ENCODE peak calls at places on chromosomes 5 and 9, in six cellular contexts. One of them, this sample, is unnamed.

GRCh38 chr9:70510157-70510770 is 95.8 kb upstream of the KLF9 start:
- DNase-seq in AG08396: no peak
- DNase-seq in sigmoid colon: no peak
- DNase-seq in brain microvascular endothelial cell: no peak
- DNase-seq in endothelial cell: peak
- DNase-seq in H9: peak
- DNase-seq in this sample: peak

GRCh38 chr5:151202381-151203139 is 21.3 kb downstream of the CCDC69 start:
- DNase-seq in AG08396: peak
- DNase-seq in endothelial cell: no peak
- DNase-seq in brain microvascular endothelial cell: peak
- DNase-seq in H9: no peak
- DNase-seq in sigmoid colon: no peak
- DNase-seq in this sample: peak

GRCh38 chr5:115193295-115193694 is 23.6 kb upstream of the TRIM36 start:
- DNase-seq in H9: no peak
- DNase-seq in brain microvascular endothelial cell: no peak
- DNase-seq in sigmoid colon: no peak
- DNase-seq in endothelial cell: no peak
- DNase-seq in AG08396: no peak
- DNase-seq in this sample: no peak

GRCh38 chr9:129725841-129726251 is 27.0 kb downstream of the PTGES start:
- DNase-seq in AG08396: no peak
- DNase-seq in brain microvascular endothelial cell: no peak
- DNase-seq in H9: no peak
- DNase-seq in endothelial cell: no peak
- DNase-seq in sigmoid colon: no peak
- DNase-seq in this sample: no peak

GRCh38 chr5:171543486-171543885 is 124.0 kb downstream of the FGF18 start:
- DNase-seq in sigmoid colon: no peak
- DNase-seq in endothelial cell: no peak
- DNase-seq in H9: no peak
- DNase-seq in AG08396: no peak
- DNase-seq in brain microvascular endothelial cell: no peak
- DNase-seq in this sample: no peak

GRCh38 chr5:59390074-59390659 is 503.4 kb downstream of the PDE4D start:
- DNase-seq in sigmoid colon: no peak
- DNase-seq in brain microvascular endothelial cell: no peak
- DNase-seq in endothelial cell: peak
- DNase-seq in H9: no peak
- DNase-seq in AG08396: no peak
- DNase-seq in this sample: no peak

GRCh38 chr9:134295746-134296250 is 30.5 kb upstream of the RXRA start:
- DNase-seq in brain microvascular endothelial cell: no peak
- DNase-seq in endothelial cell: no peak
- DNase-seq in sigmoid colon: no peak
- DNase-seq in H9: no peak
- DNase-seq in AG08396: no peak
- DNase-seq in this sample: no peak

GRCh38 chr9:126805546-126806262 is 864 bp downstream of the ZBTB43 start:
- DNase-seq in sigmoid colon: peak
- DNase-seq in brain microvascular endothelial cell: peak
- DNase-seq in H9: no peak
- DNase-seq in AG08396: peak
- DNase-seq in endothelial cell: no peak
- DNase-seq in this sample: peak

GRCh38 chr9:135225619-135226228 is 138.3 kb downstream of the OLFM1 start:
- DNase-seq in brain microvascular endothelial cell: no peak
- DNase-seq in endothelial cell: no peak
- DNase-seq in H9: no peak
- DNase-seq in sigmoid colon: peak
- DNase-seq in AG08396: no peak
- DNase-seq in this sample: no peak

GRCh38 chr5:150451594-150451993 is 2.1 kb upstream of the RPS14 start:
- DNase-seq in endothelial cell: no peak
- DNase-seq in AG08396: no peak
- DNase-seq in H9: no peak
- DNase-seq in brain microvascular endothelial cell: no peak
- DNase-seq in sigmoid colon: no peak
- DNase-seq in this sample: no peak

GRCh38 chr5:149371296-149371962 is 7.7 kb downstream of the IL17B start:
- DNase-seq in endothelial cell: peak
- DNase-seq in sigmoid colon: no peak
- DNase-seq in AG08396: peak
- DNase-seq in brain microvascular endothelial cell: peak
- DNase-seq in H9: peak
- DNase-seq in this sample: peak

GRCh38 chr5:74669824-74670223 is 15.2 kb upstream of the HEXB start:
- DNase-seq in AG08396: no peak
- DNase-seq in sigmoid colon: no peak
- DNase-seq in brain microvascular endothelial cell: no peak
- DNase-seq in H9: no peak
- DNase-seq in endothelial cell: no peak
- DNase-seq in this sample: no peak

GRCh38 chr5:173451031-173451430 is 122.8 kb upstream of the STC2 start:
- DNase-seq in endothelial cell: peak
- DNase-seq in AG08396: no peak
- DNase-seq in brain microvascular endothelial cell: no peak
- DNase-seq in sigmoid colon: no peak
- DNase-seq in H9: peak
- DNase-seq in this sample: peak

GRCh38 chr9:87464110-87464991 is 33.3 kb upstream of the DAPK1 start:
- DNase-seq in sigmoid colon: peak
- DNase-seq in H9: no peak
- DNase-seq in endothelial cell: no peak
- DNase-seq in AG08396: no peak
- DNase-seq in brain microvascular endothelial cell: no peak
- DNase-seq in this sample: no peak

GRCh38 chr5:143261748-143262392 is 141.6 kb downstream of the NR3C1 start:
- DNase-seq in endothelial cell: no peak
- DNase-seq in brain microvascular endothelial cell: peak
- DNase-seq in H9: no peak
- DNase-seq in AG08396: no peak
- DNase-seq in sigmoid colon: no peak
- DNase-seq in this sample: no peak

GRCh38 chr9:113026200-113026599 is 14.2 kb upstream of the ZNF883 start:
- DNase-seq in H9: no peak
- DNase-seq in sigmoid colon: no peak
- DNase-seq in AG08396: peak
- DNase-seq in endothelial cell: no peak
- DNase-seq in brain microvascular endothelial cell: no peak
- DNase-seq in this sample: no peak

GRCh38 chr9:123269316-123269715 is 930 bp upstream of the STRBP start:
- DNase-seq in sigmoid colon: no peak
- DNase-seq in H9: no peak
- DNase-seq in brain microvascular endothelial cell: no peak
- DNase-seq in endothelial cell: no peak
- DNase-seq in AG08396: no peak
- DNase-seq in this sample: no peak

GRCh38 chr5:9927106-9927505 is 297.0 kb upstream of the TAS2R1 start:
- DNase-seq in endothelial cell: no peak
- DNase-seq in AG08396: peak
- DNase-seq in sigmoid colon: no peak
- DNase-seq in H9: no peak
- DNase-seq in brain microvascular endothelial cell: peak
- DNase-seq in this sample: no peak

GRCh38 chr9:70021026-70021571 is 22.5 kb upstream of the MAMDC2 start:
- DNase-seq in sigmoid colon: no peak
- DNase-seq in endothelial cell: no peak
- DNase-seq in H9: no peak
- DNase-seq in AG08396: peak
- DNase-seq in brain microvascular endothelial cell: peak
- DNase-seq in this sample: no peak

GRCh38 chr5:104372796-104373195 is 810.2 kb upstream of the NUDT12 start:
- DNase-seq in brain microvascular endothelial cell: no peak
- DNase-seq in AG08396: no peak
- DNase-seq in endothelial cell: no peak
- DNase-seq in H9: no peak
- DNase-seq in sigmoid colon: no peak
- DNase-seq in this sample: no peak

GRCh38 chr5:149379177-149379761 is at the start of gene IL17B:
- DNase-seq in H9: no peak
- DNase-seq in sigmoid colon: no peak
- DNase-seq in AG08396: no peak
- DNase-seq in endothelial cell: no peak
- DNase-seq in brain microvascular endothelial cell: no peak
- DNase-seq in this sample: no peak

GRCh38 chr9:112754578-112754977 is 4.0 kb downstream of the SNX30 start:
- DNase-seq in endothelial cell: no peak
- DNase-seq in AG08396: no peak
- DNase-seq in H9: no peak
- DNase-seq in brain microvascular endothelial cell: no peak
- DNase-seq in sigmoid colon: no peak
- DNase-seq in this sample: no peak

GRCh38 chr5:97499605-97500004 is 316.6 kb upstream of the RIOK2 start:
- DNase-seq in brain microvascular endothelial cell: no peak
- DNase-seq in AG08396: peak
- DNase-seq in H9: no peak
- DNase-seq in sigmoid colon: no peak
- DNase-seq in endothelial cell: no peak
- DNase-seq in this sample: no peak

GRCh38 chr9:118929317-118929716 is 439.9 kb downstream of the BRINP1 start:
- DNase-seq in AG08396: peak
- DNase-seq in H9: no peak
- DNase-seq in sigmoid colon: no peak
- DNase-seq in brain microvascular endothelial cell: no peak
- DNase-seq in endothelial cell: no peak
- DNase-seq in this sample: no peak

GRCh38 chr5:163347671-163348070 is 89.7 kb upstream of the CCNG1 start:
- DNase-seq in sigmoid colon: no peak
- DNase-seq in endothelial cell: peak
- DNase-seq in AG08396: peak
- DNase-seq in H9: peak
- DNase-seq in brain microvascular endothelial cell: peak
- DNase-seq in this sample: peak

GRCh38 chr5:73692166-73692640 is 66.2 kb downstream of the ARHGEF28 start:
- DNase-seq in AG08396: peak
- DNase-seq in endothelial cell: no peak
- DNase-seq in H9: no peak
- DNase-seq in sigmoid colon: no peak
- DNase-seq in brain microvascular endothelial cell: peak
- DNase-seq in this sample: peak

GRCh38 chr9:5459289-5459829 is 9.0 kb downstream of the CD274 start:
- DNase-seq in AG08396: no peak
- DNase-seq in sigmoid colon: no peak
- DNase-seq in brain microvascular endothelial cell: no peak
- DNase-seq in H9: peak
- DNase-seq in endothelial cell: no peak
- DNase-seq in this sample: no peak

This sample was measured in A549.